ENCODE peak calls at places on chromosomes 6 and 20, in eight cellular contexts. C, O, N, S, L, P, R and I are unnamed samples.
A peak's percentile ranks its signal among the peaks of the same experiment; 100 is the strongest.

GRCh38 chr6:3251462-3252314 is 7.1 kb upstream of the PSMG4 start:
- DNase-seq in C (peak; percentile 26), O (peak; percentile 86), N (peak; percentile 92), S (peak; percentile 72), L (peak; percentile 72), P (peak; percentile 80), R (peak; percentile 76), I (peak; percentile 16)

GRCh38 chr20:50192364-50193168 is 1.9 kb downstream of the CEBPB start:
- DNase-seq in C (no peak), O (peak; percentile 92), N (peak; percentile 93), S (peak; percentile 66), L (peak; percentile 62), P (peak; percentile 89), R (peak; percentile 95), I (peak; percentile 75)

GRCh38 chr20:57224641-57225138 is 41.8 kb downstream of the BMP7 start:
- DNase-seq in C (no peak), O (no peak), N (no peak), S (no peak), L (no peak), P (no peak), R (no peak), I (no peak)

GRCh38 chr6:121497869-121498462 is 62.5 kb downstream of the GJA1 start:
- DNase-seq in C (no peak), O (no peak), N (no peak), S (no peak), L (no peak), P (no peak), R (no peak), I (no peak)

GRCh38 chr20:21936720-21937380 is 231.4 kb downstream of the PAX1 start:
- DNase-seq in C (no peak), O (no peak), N (no peak), S (no peak), L (no peak), P (no peak), R (no peak), I (no peak)

GRCh38 chr6:5894357-5894756 is 112.4 kb downstream of the NRN1 start:
- DNase-seq in C (no peak), O (no peak), N (no peak), S (no peak), L (no peak), P (no peak), R (no peak), I (no peak)

GRCh38 chr6:108799791-108800190 is 48.4 kb upstream of the ARMC2 start:
- DNase-seq in C (no peak), O (no peak), N (no peak), S (no peak), L (no peak), P (no peak), R (no peak), I (no peak)

GRCh38 chr6:1482381-1483166 is 93.2 kb downstream of the FOXF2 start:
- DNase-seq in C (no peak), O (no peak), N (no peak), S (no peak), L (no peak), P (peak; percentile 44), R (peak; percentile 34), I (no peak)

GRCh38 chr20:58841539-58842264 is 9.0 kb downstream of the GNAS-AS1 start:
- DNase-seq in C (no peak), O (no peak), N (no peak), S (no peak), L (no peak), P (no peak), R (no peak), I (no peak)

GRCh38 chr6:121873595-121873994 is 438.1 kb downstream of the GJA1 start:
- DNase-seq in C (no peak), O (no peak), N (no peak), S (no peak), L (no peak), P (no peak), R (no peak), I (no peak)

GRCh38 chr20:63739129-63740069 is at the start of gene SLC2A4RG:
- DNase-seq in C (peak; percentile 28), O (peak; percentile 87), N (peak; percentile 95), S (peak; percentile 62), L (peak; percentile 68), P (peak; percentile 62), R (peak; percentile 98), I (no peak)

GRCh38 chr20:1822564-1823420 is 72.4 kb upstream of the SIRPA start:
- DNase-seq in C (no peak), O (no peak), N (no peak), S (no peak), L (no peak), P (peak; percentile 70), R (no peak), I (no peak)
- H3K27ac ChIP-seq in C (no peak overlapping the region), O (no peak overlapping the region), N (peak overlapping the region; percentile 6), S (no peak overlapping the region), L (no peak overlapping the region), P (no peak overlapping the region), R (no peak overlapping the region), I (peak overlapping the region; percentile 57)

GRCh38 chr6:125102411-125102810 is 51.2 kb upstream of the TPD52L1 start:
- DNase-seq in C (no peak), O (no peak), N (no peak), S (no peak), L (no peak), P (peak; percentile 10), R (no peak), I (no peak)

GRCh38 chr6:125104425-125104824 is 49.1 kb upstream of the TPD52L1 start:
- DNase-seq in C (no peak), O (no peak), N (no peak), S (no peak), L (no peak), P (peak; percentile 72), R (no peak), I (no peak)

GRCh38 chr6:125101128-125101527 is 52.4 kb upstream of the TPD52L1 start:
- DNase-seq in C (no peak), O (no peak), N (no peak), S (no peak), L (no peak), P (no peak), R (no peak), I (no peak)

GRCh38 chr6:125101656-125102055 is 51.9 kb upstream of the TPD52L1 start:
- DNase-seq in C (no peak), O (no peak), N (no peak), S (no peak), L (no peak), P (peak; percentile 14), R (no peak), I (no peak)

DNA sequence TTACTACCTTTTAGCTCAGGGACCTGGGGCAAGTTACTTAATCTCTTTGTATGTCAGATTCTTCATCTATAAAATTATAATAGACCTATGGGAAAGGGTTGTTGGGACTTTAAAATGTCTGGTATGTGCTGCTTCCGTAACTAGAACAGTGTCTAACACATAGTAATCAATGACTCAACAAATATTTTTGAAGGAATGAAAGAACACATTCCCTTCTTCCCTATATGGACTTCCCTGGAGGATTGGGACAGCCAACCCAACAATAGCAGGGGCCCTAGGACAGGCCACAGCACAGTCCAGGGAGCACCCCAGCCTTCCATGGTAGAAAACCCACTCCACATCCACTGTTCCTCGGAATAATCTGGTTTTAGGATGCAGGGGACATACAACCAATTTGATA is 50.7 kb upstream of the TPD52L1 start:
- DNase-seq in C (no peak), O (no peak), N (no peak), S (no peak), L (no peak), P (peak; percentile 94), R (peak; percentile 79), I (no peak)
- H3K27ac ChIP-seq in C (peak overlapping the region; percentile 11), O (peak overlapping the region; percentile 40), N (no peak overlapping the region), S (no peak overlapping the region), L (no peak overlapping the region), P (peak overlapping the region; percentile 89), R (no peak overlapping the region), I (peak overlapping the region; percentile 87)

DNA sequence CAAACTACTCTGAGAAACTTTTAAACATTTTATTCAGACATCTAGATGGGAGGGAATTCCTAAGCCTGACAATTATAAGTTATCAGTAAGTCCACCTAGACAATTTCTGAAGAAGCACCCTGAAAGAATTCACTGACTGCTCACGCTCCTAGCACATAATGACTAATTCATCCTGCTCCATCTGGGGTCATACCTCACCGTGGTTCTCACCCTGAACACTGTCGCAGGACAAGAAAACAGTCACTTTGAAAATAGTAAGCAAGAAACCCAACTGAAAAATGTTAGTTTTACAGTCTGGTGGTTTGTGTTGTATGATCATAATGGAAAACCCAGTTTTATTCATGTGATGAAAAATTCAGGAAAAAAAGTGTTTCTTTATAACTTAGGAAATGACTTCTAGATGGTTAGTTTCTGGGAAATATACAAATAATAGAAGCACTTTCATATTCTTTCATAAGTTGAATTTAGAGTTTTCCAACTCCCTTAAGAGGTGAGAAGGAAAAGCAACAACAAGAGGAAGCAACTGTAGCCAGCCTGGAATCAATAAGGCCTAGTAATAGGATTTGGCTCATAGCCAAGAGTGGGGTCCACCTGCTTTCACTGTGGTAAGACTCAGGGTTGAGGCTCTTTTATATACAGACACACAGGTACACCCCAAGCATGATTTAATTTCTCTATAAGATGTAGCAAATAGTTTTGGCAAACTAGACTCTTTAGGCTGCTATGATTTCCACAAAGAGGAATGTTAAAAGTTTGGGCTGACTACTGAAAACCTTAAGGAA is 94.1 kb downstream of the HIVEP2 start:
- DNase-seq in C (no peak), O (no peak), N (no peak), S (no peak), L (no peak), P (peak; percentile 71), R (no peak), I (no peak)
- H3K27ac ChIP-seq in C (no peak overlapping the region), O (no peak overlapping the region), N (peak overlapping the region; percentile 18), S (no peak overlapping the region), L (no peak overlapping the region), P (no peak overlapping the region), R (no peak overlapping the region), I (peak overlapping the region; percentile 62)

GRCh38 chr6:84228198-84228543 is 728 bp upstream of the CEP162 start:
- DNase-seq in C (no peak), O (no peak), N (no peak), S (no peak), L (no peak), P (no peak), R (no peak), I (no peak)
- H3K27ac ChIP-seq in C (peak overlapping the region; percentile 95), O (no peak overlapping the region), N (peak overlapping the region; percentile 85), S (peak overlapping the region; percentile 58), L (peak overlapping the region; percentile 70), P (no peak overlapping the region), R (peak overlapping the region; percentile 86), I (no peak overlapping the region)

DNA sequence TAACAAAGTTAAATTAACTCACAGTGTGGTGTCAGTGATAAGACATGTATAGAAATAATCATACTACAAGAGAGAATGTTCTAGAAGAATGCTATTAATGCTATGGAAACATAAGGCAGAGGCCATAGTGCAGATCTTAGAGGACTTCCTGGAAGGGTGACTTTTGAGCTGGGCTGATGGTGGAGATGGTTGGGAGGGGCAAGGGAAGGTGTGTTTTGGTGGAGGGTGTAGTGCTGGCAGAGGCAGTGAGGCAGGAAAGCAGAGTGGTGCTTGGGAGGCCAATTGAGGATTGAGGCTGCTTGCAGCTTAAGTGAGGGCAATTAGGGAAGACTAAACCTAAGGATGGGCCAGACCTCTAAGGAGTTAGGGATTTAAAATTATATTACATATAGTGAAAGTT is 58.5 kb upstream of the FNDC1 start:
- DNase-seq in C (no peak), O (no peak), N (no peak), S (no peak), L (no peak), P (no peak), R (no peak), I (no peak)
- H3K27ac ChIP-seq in C (no peak overlapping the region), O (no peak overlapping the region), N (no peak overlapping the region), S (no peak overlapping the region), L (no peak overlapping the region), P (no peak overlapping the region), R (no peak overlapping the region), I (no peak overlapping the region)

DNA sequence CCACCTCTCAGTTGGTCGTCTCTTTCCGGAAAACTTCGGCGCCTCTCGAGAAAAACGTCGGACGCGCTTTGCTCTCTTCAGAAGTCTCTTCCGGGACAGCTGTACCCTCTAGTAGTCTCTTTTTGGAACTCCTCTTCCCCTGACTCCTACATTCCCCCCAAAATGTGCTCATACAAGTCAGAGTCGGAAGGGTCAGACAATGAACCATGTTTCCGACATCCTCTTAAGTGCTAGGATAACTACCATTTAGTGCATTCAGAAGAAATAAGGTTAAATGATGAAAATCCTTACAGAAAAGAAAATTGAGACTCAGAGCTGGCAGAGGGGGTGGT is 476 bp upstream of the TP53RK start:
- DNase-seq in C (no peak), O (no peak), N (no peak), S (no peak), L (no peak), P (no peak), R (no peak), I (no peak)
- H3K27ac ChIP-seq in C (peak overlapping the region; percentile 86), O (peak overlapping the region; percentile 80), N (peak overlapping the region; percentile 92), S (peak overlapping the region; percentile 74), L (peak overlapping the region; percentile 81), P (peak overlapping the region; percentile 69), R (peak overlapping the region; percentile 96), I (peak overlapping the region; percentile 95)